ENCODE peak calls at places on chromosomes 6 and 20, in four cellular contexts. Z is HepG2, N is GM12878, M is K562. Q is an unnamed sample.

GRCh38 chr6:33298773-33299236 is at the start of gene RGL2:
- DNase-seq in Z (no peak), N (no peak), M (peak; percentile 81), Q (peak; percentile 23)

GRCh38 chr6:31186052-31186734 is 15.7 kb upstream of the POU5F1 start:
- DNase-seq in Z (peak; percentile 75), N (no peak), M (no peak), Q (no peak)

GRCh38 chr6:5501837-5502236 is 240.5 kb downstream of the FARS2 start:
- DNase-seq in Z (no peak), N (no peak), M (no peak), Q (no peak)

GRCh38 chr20:53387983-53388675 is 205.5 kb downstream of the ZNF217 start:
- DNase-seq in Z (no peak), N (no peak), M (no peak), Q (no peak)

GRCh38 chr20:8627386-8628030 is 441.4 kb upstream of the PLCB4 start:
- DNase-seq in Z (no peak), N (no peak), M (no peak), Q (no peak)

GRCh38 chr6:34030831-34031566 is 114.9 kb downstream of the GRM4 start:
- DNase-seq in Z (no peak), N (no peak), M (no peak), Q (no peak)

GRCh38 chr20:63173552-63174191 is 42.3 kb downstream of the YTHDF1 start:
- DNase-seq in Z (peak; percentile 40), N (no peak), M (no peak), Q (no peak)

GRCh38 chr6:88048556-88048955 is 915 bp downstream of the SPACA1 start:
- DNase-seq in Z (no peak), N (no peak), M (no peak), Q (no peak)

GRCh38 chr6:162728177-162728571 is 400 bp downstream of the PACRG start:
- DNase-seq in Z (no peak), N (no peak), M (no peak), Q (no peak)

GRCh38 chr20:4449977-4450715 is 271.6 kb upstream of the PRND start:
- DNase-seq in Z (peak; percentile 46), N (no peak), M (no peak), Q (peak; percentile 27)

GRCh38 chr6:167684276-167685104 is 142.2 kb upstream of the AFDN start:
- DNase-seq in Z (no peak), N (no peak), M (no peak), Q (no peak)

GRCh38 chr20:15867899-15868298 is 705.3 kb downstream of the KIF16B start:
- DNase-seq in Z (peak; percentile 5), N (no peak), M (no peak), Q (no peak)

GRCh38 chr20:62360854-62361798 is 6.0 kb downstream of the LAMA5 start:
- DNase-seq in Z (no peak), N (no peak), M (no peak), Q (no peak)

GRCh38 chr6:16901777-16902176 is 140.5 kb upstream of the ATXN1 start:
- DNase-seq in Z (no peak), N (no peak), M (no peak), Q (no peak)

GRCh38 chr6:140849441-140849840 is 1283.3 kb upstream of the GJE1 start:
- DNase-seq in Z (no peak), N (no peak), M (no peak), Q (no peak)

GRCh38 chr6:142695016-142695415 is 250.0 kb downstream of the HIVEP2 start:
- DNase-seq in Z (no peak), N (no peak), M (no peak), Q (no peak)

GRCh38 chr6:129860901-129861665 is at the start of gene TMEM244:
- DNase-seq in Z (no peak), N (no peak), M (no peak), Q (no peak)

GRCh38 chr6:21201673-21202430 is 391.7 kb upstream of the SOX4 start:
- DNase-seq in Z (no peak), N (no peak), M (no peak), Q (peak; percentile 30)

GRCh38 chr6:102742033-102742432 is 1348.5 kb downstream of the GRIK2 start:
- DNase-seq in Z (no peak), N (no peak), M (no peak), Q (no peak)

GRCh38 chr20:61896058-61896961 is 169.4 kb downstream of the TAF4 start:
- DNase-seq in Z (peak; percentile 44), N (no peak), M (peak; percentile 82), Q (peak; percentile 79)

DNA sequence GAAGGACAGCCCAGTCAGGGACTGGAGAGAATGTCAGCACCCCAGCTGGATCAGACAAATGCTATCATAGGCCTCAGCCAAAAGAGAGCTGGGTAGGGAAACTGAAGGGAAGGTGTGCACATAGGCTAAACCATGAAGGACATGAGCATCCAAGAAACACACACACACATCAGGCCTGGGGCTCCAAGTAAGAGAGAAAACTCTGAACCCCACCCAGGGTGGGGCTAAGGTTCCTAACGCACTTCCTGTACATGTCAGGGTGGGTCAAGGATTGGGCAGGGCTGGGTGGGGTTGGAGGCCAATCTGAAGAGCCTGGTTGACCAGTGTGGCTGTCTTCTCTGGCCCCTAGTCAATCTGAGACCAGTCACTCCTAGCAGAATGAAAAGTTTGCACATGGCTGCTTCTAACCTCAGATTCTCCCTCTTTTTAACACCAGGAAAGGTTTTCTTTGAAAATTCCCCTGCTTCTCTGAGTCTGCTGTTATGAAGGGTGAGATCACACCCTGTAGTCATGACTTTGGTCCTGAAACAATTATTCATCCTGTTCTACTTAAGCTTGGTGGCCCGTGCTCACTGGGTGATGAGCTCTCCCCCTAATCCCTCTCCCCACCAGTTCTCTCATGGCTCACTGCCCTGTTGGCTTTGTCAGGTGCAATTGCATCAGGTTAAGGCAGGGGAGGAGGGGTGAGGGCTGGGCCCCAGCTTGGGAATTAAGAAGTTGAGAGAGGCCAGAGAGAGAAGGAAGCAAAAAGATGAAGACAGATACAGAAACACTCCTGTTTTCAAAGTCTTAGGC is 88.4 kb downstream of the MAFB start:
- DNase-seq in Z (no peak), N (no peak), M (no peak), Q (no peak)
- TF ChIP-seq FOXM1 in Z (no peak), N (no peak), M (no peak), Q (no peak)

GRCh38 chr6:145891565-145891964 is 72.6 kb downstream of the SHPRH start:
- DNase-seq in Z (no peak), N (no peak), M (no peak), Q (no peak)
- TF ChIP-seq TARDBP in Z (no peak), N (no peak), M (no peak), Q (no peak)

DNA sequence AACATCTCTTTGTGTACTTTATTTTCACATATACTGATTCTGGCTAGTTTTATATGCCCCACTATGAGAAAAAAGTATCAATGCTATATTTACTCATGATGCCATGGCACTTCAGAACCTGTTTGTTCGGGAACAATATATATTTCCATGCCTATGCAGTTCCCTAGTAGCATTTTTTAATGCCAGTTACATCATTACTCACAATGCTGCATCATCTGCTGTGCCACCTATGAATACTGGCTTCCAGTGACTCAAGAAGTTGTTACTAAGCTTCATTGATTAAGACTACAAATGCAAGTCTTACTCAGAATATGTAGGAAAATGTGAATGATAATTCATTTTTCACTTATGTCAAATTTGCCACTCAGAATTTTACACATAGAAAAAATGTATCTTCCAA is 97.9 kb downstream of the MAFB start:
- DNase-seq in Z (no peak), N (no peak), M (no peak), Q (no peak)
- TF ChIP-seq FOXM1 in Z (no peak), N (no peak), M (no peak), Q (no peak)

GRCh38 chr6:54060286-54060685 is 51.0 kb upstream of the MLIP start:
- DNase-seq in Z (no peak), N (no peak), M (no peak), Q (no peak)
- TF ChIP-seq TARDBP in Z (no peak), N (no peak), M (no peak), Q (no peak)

DNA sequence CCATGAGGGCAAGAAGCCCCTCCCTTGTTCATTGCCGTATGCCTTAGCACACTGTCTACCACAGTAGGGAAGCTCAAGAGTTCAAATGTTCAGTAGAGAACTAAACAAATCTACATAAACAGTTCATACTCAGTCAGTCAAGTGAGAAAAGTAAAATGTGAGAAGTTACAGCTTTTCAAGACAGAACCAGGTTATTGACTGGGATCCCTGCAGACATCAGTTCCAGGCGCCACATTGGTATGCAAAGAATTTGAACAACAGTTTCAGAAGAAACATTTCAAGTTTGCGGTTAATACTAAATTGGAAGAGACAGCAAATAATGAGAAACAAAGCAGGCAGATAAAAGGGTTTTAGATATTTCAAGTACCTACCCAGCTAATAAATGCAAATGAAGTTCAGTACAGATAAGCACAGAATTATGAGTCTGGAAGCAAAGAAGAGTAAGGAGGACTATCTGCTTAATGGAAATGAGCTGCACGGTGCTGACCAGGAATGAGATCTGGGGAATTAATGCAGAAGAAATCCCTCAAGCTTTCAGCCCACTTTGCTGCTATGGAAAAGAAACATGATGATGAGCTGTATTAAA is 246.2 kb downstream of the HACE1 start:
- DNase-seq in Z (peak; percentile 15), N (no peak), M (no peak), Q (no peak)
- TF ChIP-seq FOXM1 in Z (no peak), N (no peak), M (no peak), Q (no peak)

DNA sequence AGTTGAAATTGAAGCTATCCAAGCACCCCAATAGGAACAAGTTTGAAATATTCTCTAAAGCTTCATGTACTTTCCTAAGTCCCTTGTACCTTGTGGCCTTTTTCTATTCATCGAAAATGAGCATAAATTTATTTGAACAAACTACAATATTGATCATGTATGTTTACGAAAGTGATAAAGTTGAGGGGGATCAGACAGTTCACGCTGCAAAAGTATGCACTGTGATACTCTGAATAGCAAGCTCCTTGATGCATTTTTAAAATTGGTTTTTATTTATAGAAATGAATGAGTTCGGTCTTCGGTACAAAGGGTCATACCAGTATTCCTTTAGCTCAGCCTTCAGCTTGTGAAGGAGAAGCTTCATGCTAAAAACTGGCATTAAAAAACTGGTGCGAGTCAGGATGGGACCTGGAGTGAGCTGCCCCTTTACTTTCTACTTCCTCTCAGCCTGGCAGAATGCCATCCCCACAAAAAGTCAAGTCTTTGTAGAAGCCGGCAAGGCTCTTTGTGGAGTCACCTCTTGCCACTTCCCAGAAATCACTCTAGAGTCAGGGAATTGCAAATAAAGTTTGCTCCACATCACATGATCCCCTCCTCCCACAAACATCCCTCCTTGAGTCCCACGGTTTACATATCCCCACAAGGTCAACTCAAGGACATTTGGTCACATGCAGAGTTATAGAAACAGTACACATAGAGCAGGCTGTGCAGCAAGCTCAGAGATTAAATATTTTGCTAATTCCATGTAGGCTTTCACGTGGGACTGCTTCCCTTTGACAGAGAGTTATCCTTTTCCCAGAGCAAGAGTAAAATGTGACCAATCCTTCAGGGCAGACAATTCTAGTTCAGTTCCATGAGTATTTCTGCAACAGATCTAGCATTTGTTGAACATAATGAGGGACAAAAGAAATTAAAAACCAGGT is 34.6 kb upstream of the ADGRF1 start:
- DNase-seq in Z (peak; percentile 100), N (no peak), M (no peak), Q (no peak)
- TF ChIP-seq TARDBP in Z (peak; percentile 93), N (no peak), M (no peak), Q (no peak)

DNA sequence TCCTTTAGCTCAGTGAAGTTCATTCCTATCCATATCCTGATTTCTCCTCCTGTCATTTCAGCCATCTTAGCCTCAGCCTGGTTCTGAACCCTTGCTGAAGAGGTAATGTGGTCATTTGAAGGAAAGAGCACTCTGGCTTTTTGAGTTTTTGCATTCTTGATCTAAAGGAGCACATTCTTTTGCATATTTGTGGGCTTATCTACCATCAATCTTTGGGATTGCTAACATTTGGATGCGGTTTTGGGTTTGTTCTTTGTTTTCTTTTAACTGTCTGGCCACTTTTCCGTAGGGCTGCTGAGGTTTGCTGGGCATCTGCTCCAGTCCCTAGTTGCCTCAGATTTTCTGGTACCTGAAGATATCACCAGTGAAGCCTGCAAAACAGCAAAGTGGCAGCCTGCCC is 238.3 kb downstream of the EPM2A start:
- DNase-seq in Z (no peak), N (no peak), M (no peak), Q (no peak)
- TF ChIP-seq FOXM1 in Z (no peak), N (no peak), M (no peak), Q (no peak)

GRCh38 chr20:51661609-51662178 is 106.5 kb downstream of the ATP9A start:
- DNase-seq in Z (peak; percentile 95), N (no peak), M (no peak), Q (no peak)
- TF ChIP-seq TARDBP in Z (peak; percentile 27), N (no peak), M (no peak), Q (no peak)